ENCODE peak calls at places on chromosomes 7 and 10, in eight cellular contexts. I, O, D, J, R, N, C and B are unnamed samples.
A peak's percentile ranks its signal among the peaks of the same experiment; 100 is the strongest.

GRCh38 chr10:126243976-126244375 is 144.3 kb downstream of the ADAM12 start:
- DNase-seq in I (no peak), O (no peak), D (no peak), J (no peak), R (no peak), N (no peak), C (no peak), B (no peak)

GRCh38 chr7:85426487-85426960 is 239.7 kb upstream of the SEMA3D start:
- DNase-seq in I (peak; percentile 15), O (no peak), D (no peak), J (no peak), R (no peak), N (no peak), C (no peak), B (no peak)

GRCh38 chr7:81632418-81632817 is 137.4 kb downstream of the HGF start:
- DNase-seq in I (no peak), O (no peak), D (no peak), J (no peak), R (no peak), N (no peak), C (no peak), B (no peak)

GRCh38 chr10:64408386-64409178 is 887.4 kb downstream of the REEP3 start:
- DNase-seq in I (no peak), O (no peak), D (no peak), J (no peak), R (no peak), N (no peak), C (no peak), B (no peak)

GRCh38 chr7:149873074-149873967 is 448 bp upstream of the ATP6V0E2 start:
- DNase-seq in I (peak; percentile 87), O (peak; percentile 98), D (peak; percentile 93), J (peak; percentile 96), R (peak; percentile 96), N (peak; percentile 100), C (peak; percentile 98), B (peak; percentile 96)

GRCh38 chr7:78185149-78185745 is 386.7 kb downstream of the PHTF2 start:
- DNase-seq in I (no peak), O (no peak), D (no peak), J (no peak), R (no peak), N (no peak), C (no peak), B (no peak)

GRCh38 chr10:29465384-29465783 is 169.4 kb downstream of the SVIL start:
- DNase-seq in I (no peak), O (no peak), D (no peak), J (no peak), R (no peak), N (no peak), C (no peak), B (no peak)

GRCh38 chr10:86753056-86753455 is 3.4 kb upstream of the BMPR1A start:
- DNase-seq in I (no peak), O (no peak), D (no peak), J (no peak), R (no peak), N (no peak), C (no peak), B (no peak)

GRCh38 chr10:99431190-99431549 is 746 bp upstream of the GOT1 start:
- DNase-seq in I (peak; percentile 66), O (peak; percentile 95), D (peak; percentile 64), J (peak; percentile 74), R (peak; percentile 86), N (peak; percentile 33), C (no peak), B (peak; percentile 85)

GRCh38 chr10:61941202-61941651 is 39.7 kb downstream of the ARID5B start:
- DNase-seq in I (no peak), O (no peak), D (no peak), J (no peak), R (no peak), N (no peak), C (no peak), B (no peak)

GRCh38 chr7:44056681-44057080 is 8.7 kb downstream of the PGAM2 start:
- DNase-seq in I (no peak), O (peak; percentile 58), D (peak; percentile 7), J (no peak), R (peak; percentile 44), N (no peak), C (no peak), B (peak; percentile 6)

DNA sequence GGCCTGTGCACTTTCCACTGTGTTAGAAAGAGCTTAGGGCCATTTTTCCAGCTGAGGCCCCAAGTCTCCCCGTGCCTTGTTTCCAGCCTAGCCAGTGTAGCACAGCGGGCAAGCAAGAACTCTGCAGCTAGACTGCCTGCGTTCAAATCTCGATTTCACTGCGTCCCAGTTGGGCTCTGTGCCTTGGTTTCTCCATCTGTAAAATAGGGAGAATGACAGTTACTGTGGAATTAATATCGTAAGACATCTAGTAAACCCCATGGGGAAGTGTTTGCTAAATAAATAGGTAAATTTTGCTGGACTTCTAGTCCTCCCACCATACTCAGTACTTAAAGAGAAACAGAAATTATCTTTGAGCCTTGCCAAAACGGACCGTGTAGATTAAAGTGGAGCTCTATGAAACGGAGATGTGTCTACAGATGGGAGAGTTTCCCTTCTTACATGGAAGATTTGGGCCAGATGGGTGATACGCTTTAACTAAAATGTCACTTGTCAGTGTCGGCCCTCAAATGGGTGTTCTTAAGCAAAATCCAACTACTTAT is 3.5 kb upstream of the HKDC1 start:
- DNase-seq in I (no peak), O (no peak), D (no peak), J (no peak), R (no peak), N (no peak), C (no peak), B (no peak)
- H3K27ac ChIP-seq in I (no peak overlapping the region), O (no peak overlapping the region), D (no peak overlapping the region), J (no peak overlapping the region), R (no peak overlapping the region), N (no peak overlapping the region), C (no peak overlapping the region), B (no peak overlapping the region)

DNA sequence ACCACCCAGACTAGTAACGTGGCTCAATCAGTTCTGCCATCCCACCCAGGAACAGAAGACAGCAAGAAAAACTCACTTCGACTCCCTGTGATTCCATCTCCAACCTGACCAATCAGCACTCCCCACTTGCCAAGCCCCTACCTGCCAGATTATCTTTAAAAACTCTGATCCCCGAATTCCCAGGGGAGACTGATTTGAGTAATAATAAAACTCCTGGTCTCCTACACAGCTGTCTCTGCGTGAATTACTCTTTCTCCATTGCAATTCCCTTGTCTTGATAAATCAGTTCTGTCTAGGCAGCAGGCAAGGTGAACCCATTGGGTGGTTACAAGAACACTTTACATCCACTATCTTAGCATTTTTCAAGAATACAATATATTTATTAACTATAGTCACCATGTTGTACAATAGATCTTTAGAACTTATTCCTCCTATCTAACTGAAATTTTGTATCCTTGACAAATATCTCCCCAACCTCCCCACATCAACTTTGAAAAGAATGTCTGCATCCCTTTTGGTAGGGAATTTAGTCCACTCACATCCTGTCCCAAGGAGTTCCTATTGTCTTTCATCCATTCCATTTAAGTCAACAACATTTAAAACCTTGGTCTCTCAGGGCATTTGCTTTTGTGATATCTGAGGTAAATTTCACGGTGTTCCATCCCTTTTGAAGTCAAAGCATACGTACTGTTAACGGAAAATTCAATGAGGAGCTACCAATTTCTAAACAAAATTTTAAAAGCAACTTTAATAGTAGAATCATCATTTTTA is 163.7 kb downstream of the MACC1 start:
- DNase-seq in I (no peak), O (no peak), D (no peak), J (no peak), R (no peak), N (no peak), C (no peak), B (no peak)
- TF ChIP-seq EP300 in I (no peak), O (no peak), D (no peak), J (no peak), R (no peak), N (no peak), C (no peak), B (no peak)

DNA sequence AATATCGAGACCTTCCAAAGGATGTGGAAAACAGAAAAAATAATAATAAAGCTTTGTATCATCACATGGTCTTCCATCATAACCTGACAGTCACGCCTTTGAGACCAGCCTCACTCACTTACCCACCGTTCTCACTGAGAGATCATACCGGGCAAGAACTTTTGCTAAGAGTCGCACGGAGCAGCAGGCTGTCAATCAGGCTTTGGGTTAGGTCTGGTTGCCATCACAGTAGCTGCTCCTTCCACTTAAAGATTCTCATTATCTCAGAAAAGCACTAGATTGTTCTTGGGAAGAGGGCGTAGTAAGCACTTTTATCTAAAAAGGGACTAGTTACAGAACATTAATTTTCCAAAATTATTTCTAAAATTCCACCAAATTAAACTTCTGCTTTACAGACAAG is 2.0 kb downstream of the RELN start:
- DNase-seq in I (no peak), O (no peak), D (no peak), J (no peak), R (no peak), N (no peak), C (no peak), B (no peak)
- H3K4me3 ChIP-seq in I (peak overlapping the region; percentile 47), O (no peak overlapping the region), D (no peak overlapping the region), J (no peak overlapping the region), R (no peak overlapping the region), N (no peak overlapping the region), C (no peak overlapping the region), B (no peak overlapping the region)

GRCh38 chr10:113129117-113129516 is 179.1 kb downstream of the TCF7L2 start:
- DNase-seq in I (no peak), O (no peak), D (no peak), J (no peak), R (no peak), N (no peak), C (no peak), B (no peak)

GRCh38 chr10:113127285-113128283 is 177.5 kb downstream of the TCF7L2 start:
- DNase-seq in I (no peak), O (no peak), D (no peak), J (no peak), R (no peak), N (no peak), C (no peak), B (no peak)

GRCh38 chr10:113131611-113132330 is 181.7 kb downstream of the TCF7L2 start:
- DNase-seq in I (peak; percentile 59), O (no peak), D (no peak), J (no peak), R (no peak), N (no peak), C (no peak), B (no peak)

GRCh38 chr10:113126506-113127192 is 176.6 kb downstream of the TCF7L2 start:
- DNase-seq in I (peak; percentile 36), O (peak; percentile 86), D (peak; percentile 59), J (peak; percentile 75), R (no peak), N (peak; percentile 94), C (no peak), B (peak; percentile 66)

GRCh38 chr10:113128450-113129105 is 178.5 kb downstream of the TCF7L2 start:
- DNase-seq in I (no peak), O (no peak), D (no peak), J (no peak), R (no peak), N (no peak), C (no peak), B (no peak)
- H3K27ac ChIP-seq in I (peak overlapping the region; percentile 67), O (no peak overlapping the region), D (no peak overlapping the region), J (peak overlapping the region; percentile 63), R (peak overlapping the region; percentile 80), N (no peak overlapping the region), C (peak overlapping the region; percentile 9), B (no peak overlapping the region)